ENCODE peak calls at places on chromosomes 4 and X, in four cellular contexts. O is right cardiac atrium, H is lower lobe of right lung, K is HFFc6. J is an unnamed sample.

GRCh38 chr4:171067422-171067821 is 745.8 kb upstream of the GALNTL6 start:
- DNase-seq in O (no peak), H (no peak), K (no peak), J (no peak)

GRCh38 chrX:115650916-115651315 is 89.9 kb downstream of the PLS3 start:
- DNase-seq in O (no peak), H (no peak), K (peak; percentile 17), J (peak; percentile 41)

GRCh38 chr4:156132196-156132595 is 178.5 kb upstream of the CTSO start:
- DNase-seq in O (no peak), H (no peak), K (no peak), J (no peak)

GRCh38 chrX:103730746-103731508 is 20.2 kb downstream of the TMEM31 start:
- DNase-seq in O (peak; percentile 67), H (no peak), K (peak; percentile 67), J (peak; percentile 56)

GRCh38 chrX:39204349-39204748 is 403.1 kb downstream of the MID1IP1 start:
- DNase-seq in O (no peak), H (no peak), K (no peak), J (no peak)

GRCh38 chr4:145931403-145931802 is 7.2 kb downstream of the ZNF827 start:
- DNase-seq in O (no peak), H (no peak), K (no peak), J (no peak)

GRCh38 chr4:39037491-39037825 is 5.2 kb upstream of the TMEM156 start:
- DNase-seq in O (no peak), H (no peak), K (no peak), J (peak; percentile 73)

GRCh38 chr4:126182801-126183200 is 868.0 kb downstream of the FAT4 start:
- DNase-seq in O (no peak), H (no peak), K (no peak), J (no peak)

GRCh38 chr4:76782837-76783236 is 115.1 kb downstream of the SOWAHB start:
- DNase-seq in O (no peak), H (no peak), K (peak; percentile 67), J (peak; percentile 40)

GRCh38 chrX:72142094-72142843 is 10.6 kb upstream of the RTL5 start:
- DNase-seq in O (no peak), H (no peak), K (no peak), J (no peak)

GRCh38 chr4:7062816-7063215 is 5.0 kb downstream of the GRPEL1 start:
- DNase-seq in O (no peak), H (no peak), K (no peak), J (no peak)

GRCh38 chr4:121072080-121072835 is at the start of gene NDNF:
- DNase-seq in O (peak; percentile 76), H (peak; percentile 80), K (no peak), J (peak; percentile 20)

GRCh38 chr4:3470244-3471097 is 7.4 kb downstream of the DOK7 start:
- DNase-seq in O (peak; percentile 24), H (peak; percentile 42), K (no peak), J (no peak)

GRCh38 chr4:106315476-106315967 is 487 bp downstream of the TBCK start:
- DNase-seq in O (no peak), H (peak; percentile 42), K (peak; percentile 36), J (peak; percentile 28)

GRCh38 chrX:122055450-122055849 is 1008.0 kb downstream of the GLUD2 start:
- DNase-seq in O (no peak), H (no peak), K (no peak), J (no peak)

GRCh38 chr4:183094393-183095198 is 4.5 kb upstream of the WWC2 start:
- DNase-seq in O (no peak), H (no peak), K (no peak), J (no peak)

GRCh38 chr4:30743897-30744296 is 23.7 kb downstream of the PCDH7 start:
- DNase-seq in O (no peak), H (no peak), K (no peak), J (no peak)

GRCh38 chr4:105474110-105474518 is 252 bp upstream of the PPA2 start:
- DNase-seq in O (peak; percentile 96), H (peak; percentile 92), K (peak; percentile 72), J (no peak)

GRCh38 chr4:6372649-6373525 is 99.5 kb downstream of the PPP2R2C start:
- DNase-seq in O (peak; percentile 7), H (no peak), K (peak; percentile 28), J (peak; percentile 60)

GRCh38 chr4:166675411-166675810 is 558.9 kb downstream of the SPOCK3 start:
- DNase-seq in O (no peak), H (no peak), K (peak; percentile 22), J (peak; percentile 53)

GRCh38 chrX:39171686-39172085 is 370.4 kb downstream of the MID1IP1 start:
- DNase-seq in O (no peak), H (no peak), K (no peak), J (no peak)

GRCh38 chr4:98671131-98671530 is 12.7 kb upstream of the TSPAN5 start:
- DNase-seq in O (no peak), H (no peak), K (no peak), J (no peak)

GRCh38 chr4:145909773-145910172 is 28.9 kb downstream of the ZNF827 start:
- DNase-seq in O (peak; percentile 47), H (no peak), K (no peak), J (no peak)

GRCh38 chrX:47623540-47624027 is 3.9 kb upstream of the SYN1 start:
- DNase-seq in O (peak; percentile 69), H (peak; percentile 54), K (peak; percentile 63), J (peak; percentile 71)

GRCh38 chr4:65599335-65599734 is 71.0 kb downstream of the EPHA5 start:
- DNase-seq in O (no peak), H (no peak), K (no peak), J (no peak)

GRCh38 chrX:24796204-24796603 is 102.5 kb downstream of the POLA1 start:
- DNase-seq in O (no peak), H (no peak), K (no peak), J (no peak)

GRCh38 chr4:76373919-76374552 is 46.9 kb downstream of the CCDC158 start:
- DNase-seq in O (no peak), H (no peak), K (no peak), J (peak; percentile 56)

GRCh38 chr4:139229534-139230039 is 50.4 kb downstream of the MGARP start:
- DNase-seq in O (no peak), H (no peak), K (peak; percentile 51), J (no peak)